ENCODE peak calls at places on chromosome 1, in five cellular contexts. One of them, this sample, is unnamed.

GRCh38 chr1:52403566-52404115 is 582 bp downstream of the ORC1 start:
- DNase-seq in HepG2: peak
- DNase-seq in fibroblast of lung: peak
- DNase-seq in IMR-90: peak
- DNase-seq in mesendoderm: peak
- DNase-seq in this sample: peak

GRCh38 chr1:207084701-207085180 is 3.9 kb upstream of the C4BPB start:
- DNase-seq in HepG2: peak
- DNase-seq in fibroblast of lung: peak
- DNase-seq in IMR-90: peak
- DNase-seq in mesendoderm: peak
- DNase-seq in this sample: peak

GRCh38 chr1:115258302-115258866 is 79.7 kb downstream of the NGF start:
- DNase-seq in HepG2: no peak
- DNase-seq in fibroblast of lung: peak
- DNase-seq in IMR-90: peak
- DNase-seq in mesendoderm: peak
- DNase-seq in this sample: peak

GRCh38 chr1:214446772-214447556 is 104.4 kb downstream of the PTPN14 start:
- DNase-seq in HepG2: peak
- DNase-seq in fibroblast of lung: peak
- DNase-seq in IMR-90: peak
- DNase-seq in mesendoderm: peak
- DNase-seq in this sample: peak

GRCh38 chr1:47755368-47755990 is 241.7 kb downstream of the TRABD2B start:
- DNase-seq in HepG2: peak
- DNase-seq in fibroblast of lung: no peak
- DNase-seq in IMR-90: no peak
- DNase-seq in mesendoderm: peak
- DNase-seq in this sample: peak

GRCh38 chr1:246837418-246838117 is 94.2 kb downstream of the AHCTF1 start:
- DNase-seq in HepG2: no peak
- DNase-seq in fibroblast of lung: peak
- DNase-seq in IMR-90: peak
- DNase-seq in mesendoderm: no peak
- DNase-seq in this sample: no peak

GRCh38 chr1:224719716-224720115 is 103.6 kb downstream of the CNIH3 start:
- DNase-seq in HepG2: no peak
- DNase-seq in fibroblast of lung: no peak
- DNase-seq in IMR-90: no peak
- DNase-seq in mesendoderm: no peak
- DNase-seq in this sample: no peak

GRCh38 chr1:230137328-230137815 is 70.3 kb downstream of the GALNT2 start:
- DNase-seq in HepG2: no peak
- DNase-seq in fibroblast of lung: no peak
- DNase-seq in IMR-90: no peak
- DNase-seq in mesendoderm: no peak
- DNase-seq in this sample: no peak

GRCh38 chr1:209601809-209602657 is 18.5 kb downstream of the CAMK1G start:
- DNase-seq in HepG2: peak
- DNase-seq in fibroblast of lung: peak
- DNase-seq in IMR-90: peak
- DNase-seq in mesendoderm: peak
- DNase-seq in this sample: peak

GRCh38 chr1:61481313-61481712 is 243.6 kb downstream of the TM2D1 start:
- DNase-seq in HepG2: no peak
- DNase-seq in fibroblast of lung: no peak
- DNase-seq in IMR-90: no peak
- DNase-seq in mesendoderm: no peak
- DNase-seq in this sample: peak

GRCh38 chr1:65075123-65075976 is 72.7 kb upstream of the AK4 start:
- DNase-seq in HepG2: peak
- DNase-seq in fibroblast of lung: peak
- DNase-seq in IMR-90: peak
- DNase-seq in mesendoderm: peak
- DNase-seq in this sample: peak

GRCh38 chr1:24381256-24381655 is 32.3 kb downstream of the STPG1 start:
- DNase-seq in HepG2: no peak
- DNase-seq in fibroblast of lung: no peak
- DNase-seq in IMR-90: no peak
- DNase-seq in mesendoderm: no peak
- DNase-seq in this sample: no peak

GRCh38 chr1:24383381-24383940 is 30.1 kb downstream of the STPG1 start:
- DNase-seq in HepG2: no peak
- DNase-seq in fibroblast of lung: no peak
- DNase-seq in IMR-90: no peak
- DNase-seq in mesendoderm: no peak
- DNase-seq in this sample: no peak

GRCh38 chr1:24384251-24385090 is 29.1 kb downstream of the STPG1 start:
- DNase-seq in HepG2: no peak
- DNase-seq in fibroblast of lung: peak
- DNase-seq in IMR-90: peak
- DNase-seq in mesendoderm: peak
- DNase-seq in this sample: peak

GRCh38 chr1:24380508-24380907 is 33.1 kb downstream of the STPG1 start:
- DNase-seq in HepG2: no peak
- DNase-seq in fibroblast of lung: no peak
- DNase-seq in IMR-90: no peak
- DNase-seq in mesendoderm: no peak
- DNase-seq in this sample: no peak

GRCh38 chr1:24382165-24382577 is 31.4 kb downstream of the STPG1 start:
- DNase-seq in HepG2: no peak
- DNase-seq in fibroblast of lung: no peak
- DNase-seq in IMR-90: no peak
- DNase-seq in mesendoderm: no peak
- DNase-seq in this sample: no peak
- H3K9ac ChIP-seq in HepG2: no peak
- H3K9ac ChIP-seq in fibroblast of lung: no peak
- H3K9ac ChIP-seq in IMR-90: no peak
- H3K9ac ChIP-seq in mesendoderm: no peak
- H3K9ac ChIP-seq in this sample: no peak

DNA sequence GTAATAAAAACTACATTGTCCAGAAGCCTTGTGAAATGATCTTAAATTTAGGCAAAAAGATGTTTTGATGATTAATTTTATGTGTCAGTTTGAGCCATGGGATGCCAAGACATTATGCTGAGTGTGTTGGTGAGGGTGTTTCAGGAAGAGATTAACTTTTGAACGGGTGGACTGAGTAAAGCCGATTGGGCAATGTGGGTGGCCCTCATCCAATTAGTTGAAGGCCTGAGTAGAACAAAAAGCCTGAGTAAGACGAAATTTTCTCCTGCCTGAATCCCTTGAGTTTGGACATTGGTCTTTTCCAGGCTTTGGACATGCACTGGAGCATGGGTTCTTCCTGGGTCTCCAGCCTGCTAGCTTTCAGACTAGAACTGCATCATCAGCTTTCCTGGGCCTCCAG is 63.7 kb downstream of the NIBAN1 start:
- DNase-seq in HepG2: no peak
- DNase-seq in fibroblast of lung: peak
- DNase-seq in IMR-90: peak
- DNase-seq in mesendoderm: no peak
- DNase-seq in this sample: no peak
- H3K4me2 ChIP-seq in HepG2: no peak
- H3K4me2 ChIP-seq in fibroblast of lung: no peak
- H3K4me2 ChIP-seq in IMR-90: no peak
- H3K4me2 ChIP-seq in mesendoderm: no peak
- H3K4me2 ChIP-seq in this sample: no peak

GRCh38 chr1:21886486-21887215 is 50.5 kb downstream of the HSPG2 start:
- DNase-seq in HepG2: no peak
- DNase-seq in fibroblast of lung: no peak
- DNase-seq in IMR-90: no peak
- DNase-seq in mesendoderm: no peak
- DNase-seq in this sample: no peak

GRCh38 chr1:21882721-21883415 is 54.2 kb downstream of the HSPG2 start:
- DNase-seq in HepG2: no peak
- DNase-seq in fibroblast of lung: no peak
- DNase-seq in IMR-90: no peak
- DNase-seq in mesendoderm: no peak
- DNase-seq in this sample: no peak

GRCh38 chr1:21885236-21886037 is 51.7 kb downstream of the HSPG2 start:
- DNase-seq in HepG2: no peak
- DNase-seq in fibroblast of lung: no peak
- DNase-seq in IMR-90: no peak
- DNase-seq in mesendoderm: no peak
- DNase-seq in this sample: no peak

GRCh38 chr1:21887216-21887736 is 49.8 kb downstream of the HSPG2 start:
- DNase-seq in HepG2: no peak
- DNase-seq in fibroblast of lung: no peak
- DNase-seq in IMR-90: no peak
- DNase-seq in mesendoderm: no peak
- DNase-seq in this sample: no peak

GRCh38 chr1:21884456-21885235 is 52.5 kb downstream of the HSPG2 start:
- DNase-seq in HepG2: no peak
- DNase-seq in fibroblast of lung: no peak
- DNase-seq in IMR-90: no peak
- DNase-seq in mesendoderm: no peak
- DNase-seq in this sample: no peak
- H3K9ac ChIP-seq in HepG2: no peak
- H3K9ac ChIP-seq in fibroblast of lung: no peak
- H3K9ac ChIP-seq in IMR-90: no peak
- H3K9ac ChIP-seq in mesendoderm: no peak
- H3K9ac ChIP-seq in this sample: no peak

GRCh38 chr1:26475989-26476388 is 3.7 kb downstream of the HMGN2 start:
- DNase-seq in HepG2: no peak
- DNase-seq in fibroblast of lung: no peak
- DNase-seq in IMR-90: no peak
- DNase-seq in mesendoderm: no peak
- DNase-seq in this sample: no peak
- H3K4me2 ChIP-seq in HepG2: no peak
- H3K4me2 ChIP-seq in fibroblast of lung: no peak
- H3K4me2 ChIP-seq in IMR-90: no peak
- H3K4me2 ChIP-seq in mesendoderm: no peak
- H3K4me2 ChIP-seq in this sample: no peak

GRCh38 chr1:108963052-108963686 is at the start of gene CLCC1:
- DNase-seq in HepG2: peak
- DNase-seq in fibroblast of lung: peak
- DNase-seq in IMR-90: peak
- DNase-seq in mesendoderm: peak
- DNase-seq in this sample: peak

GRCh38 chr1:108961752-108962486 is 1.4 kb downstream of the CLCC1 start:
- DNase-seq in HepG2: no peak
- DNase-seq in fibroblast of lung: no peak
- DNase-seq in IMR-90: no peak
- DNase-seq in mesendoderm: no peak
- DNase-seq in this sample: peak

GRCh38 chr1:108961198-108961597 is 2.1 kb downstream of the CLCC1 start:
- DNase-seq in HepG2: no peak
- DNase-seq in fibroblast of lung: no peak
- DNase-seq in IMR-90: no peak
- DNase-seq in mesendoderm: no peak
- DNase-seq in this sample: no peak

GRCh38 chr1:108962681-108963051 is 618 bp downstream of the CLCC1 start:
- DNase-seq in HepG2: peak
- DNase-seq in fibroblast of lung: peak
- DNase-seq in IMR-90: peak
- DNase-seq in mesendoderm: no peak
- DNase-seq in this sample: peak

GRCh38 chr1:108960719-108961118 is 2.6 kb downstream of the CLCC1 start:
- DNase-seq in HepG2: no peak
- DNase-seq in fibroblast of lung: no peak
- DNase-seq in IMR-90: no peak
- DNase-seq in mesendoderm: no peak
- DNase-seq in this sample: no peak
- H3K9ac ChIP-seq in HepG2: no peak
- H3K9ac ChIP-seq in fibroblast of lung: no peak
- H3K9ac ChIP-seq in IMR-90: no peak
- H3K9ac ChIP-seq in mesendoderm: no peak
- H3K9ac ChIP-seq in this sample: no peak

DNA sequence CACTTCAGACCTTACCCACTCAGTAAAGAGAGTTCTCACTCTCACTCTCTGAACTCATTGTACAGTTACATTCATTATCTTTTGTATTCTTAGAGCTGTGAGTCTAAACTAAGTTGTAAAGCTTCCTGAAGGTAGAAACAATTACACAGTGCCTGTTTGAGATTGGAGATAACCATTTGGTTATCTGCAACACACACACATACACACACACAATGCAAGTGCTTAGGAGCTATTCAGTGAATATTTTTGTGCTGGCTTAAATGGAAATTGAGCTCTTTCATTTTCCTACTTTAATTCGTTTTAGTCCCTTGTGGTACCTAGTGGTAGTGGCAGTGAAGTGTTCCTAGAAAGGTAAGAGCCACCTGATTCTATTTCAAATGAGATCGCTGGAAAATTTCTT is 19.9 kb downstream of the KPNA6 start:
- DNase-seq in HepG2: no peak
- DNase-seq in fibroblast of lung: no peak
- DNase-seq in IMR-90: no peak
- DNase-seq in mesendoderm: no peak
- DNase-seq in this sample: no peak
- H3K4me2 ChIP-seq in HepG2: no peak
- H3K4me2 ChIP-seq in fibroblast of lung: no peak
- H3K4me2 ChIP-seq in IMR-90: no peak
- H3K4me2 ChIP-seq in mesendoderm: no peak
- H3K4me2 ChIP-seq in this sample: no peak

GRCh38 chr1:158149577-158150269 is 31.0 kb upstream of the CD1D start:
- DNase-seq in HepG2: peak
- DNase-seq in fibroblast of lung: peak
- DNase-seq in IMR-90: peak
- DNase-seq in mesendoderm: peak
- DNase-seq in this sample: peak

GRCh38 chr1:158147396-158148353 is 33.0 kb upstream of the CD1D start:
- DNase-seq in HepG2: no peak
- DNase-seq in fibroblast of lung: no peak
- DNase-seq in IMR-90: no peak
- DNase-seq in mesendoderm: no peak
- DNase-seq in this sample: no peak

GRCh38 chr1:158150512-158150911 is 30.2 kb upstream of the CD1D start:
- DNase-seq in HepG2: no peak
- DNase-seq in fibroblast of lung: no peak
- DNase-seq in IMR-90: no peak
- DNase-seq in mesendoderm: no peak
- DNase-seq in this sample: no peak

GRCh38 chr1:158148458-158148857 is 32.2 kb upstream of the CD1D start:
- DNase-seq in HepG2: no peak
- DNase-seq in fibroblast of lung: no peak
- DNase-seq in IMR-90: no peak
- DNase-seq in mesendoderm: no peak
- DNase-seq in this sample: no peak

DNA sequence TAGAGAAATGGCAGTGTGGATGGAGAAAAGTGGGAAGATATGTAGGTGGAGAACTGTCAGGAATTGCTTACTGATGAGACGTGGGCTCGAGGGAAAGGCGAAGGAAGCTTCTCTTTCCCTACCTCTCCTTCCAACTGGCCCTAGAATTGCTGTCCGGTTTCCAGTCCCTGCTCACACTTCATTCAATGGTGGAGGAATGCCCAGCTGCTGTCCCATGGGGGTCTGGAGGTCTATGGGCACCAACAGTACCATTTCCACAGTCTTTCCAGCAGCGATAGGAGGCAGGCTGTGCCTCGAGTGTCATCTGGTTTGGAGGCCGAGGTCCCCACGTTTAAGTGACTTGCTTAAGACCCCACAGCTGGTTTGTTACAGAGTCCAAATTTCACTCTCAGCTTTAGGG is 31.5 kb upstream of the CD1D start:
- DNase-seq in HepG2: no peak
- DNase-seq in fibroblast of lung: no peak
- DNase-seq in IMR-90: no peak
- DNase-seq in mesendoderm: no peak
- DNase-seq in this sample: no peak
- H3K9ac ChIP-seq in HepG2: no peak
- H3K9ac ChIP-seq in fibroblast of lung: no peak
- H3K9ac ChIP-seq in IMR-90: no peak
- H3K9ac ChIP-seq in mesendoderm: peak
- H3K9ac ChIP-seq in this sample: no peak

GRCh38 chr1:177172331-177172730 is 1.6 kb downstream of the BRINP2 start:
- DNase-seq in HepG2: no peak
- DNase-seq in fibroblast of lung: no peak
- DNase-seq in IMR-90: no peak
- DNase-seq in mesendoderm: no peak
- DNase-seq in this sample: no peak
- H3K4me2 ChIP-seq in HepG2: no peak
- H3K4me2 ChIP-seq in fibroblast of lung: no peak
- H3K4me2 ChIP-seq in IMR-90: no peak
- H3K4me2 ChIP-seq in mesendoderm: no peak
- H3K4me2 ChIP-seq in this sample: peak